ENCODE peak calls at places on chromosomes 11 and 22, in eight cellular contexts. I is heart left ventricle, Z is right lobe of liver, X is gastrocnemius medialis, D is HepG2, O is upper lobe of left lung, L is HCT116, H is IMR-90. A is an unnamed sample.

GRCh38 chr11:35118906-35119305 is 20.1 kb upstream of the CD44 start:
- ATAC-seq in I (no peak), Z (no peak), X (no peak), D (no peak), O (no peak), L (no peak), H (no peak), A (no peak)

GRCh38 chr11:128482092-128482491 is 105.3 kb downstream of the ETS1 start:
- ATAC-seq in I (no peak), Z (no peak), X (no peak), D (no peak), O (no peak), L (no peak), H (no peak), A (no peak)

GRCh38 chr11:60204922-60205321 is 22.0 kb upstream of the MS4A6A start:
- ATAC-seq in I (no peak), Z (no peak), X (no peak), D (no peak), O (no peak), L (no peak), H (no peak), A (no peak)

GRCh38 chr22:50192825-50193204 is 7.1 kb downstream of the TRABD start:
- ATAC-seq in I (no peak), Z (no peak), X (no peak), D (no peak), O (no peak), L (no peak), H (no peak), A (no peak)

GRCh38 chr11:87361891-87362290 is 324.2 kb downstream of the TMEM135 start:
- ATAC-seq in I (no peak), Z (no peak), X (no peak), D (no peak), O (no peak), L (no peak), H (no peak), A (no peak)

GRCh38 chr11:27291954-27292641 is 70.9 kb downstream of the CCDC34 start:
- ATAC-seq in I (no peak), Z (peak), X (no peak), D (peak), O (no peak), L (no peak), H (no peak), A (no peak)

GRCh38 chr22:32255726-32256125 is 579 bp upstream of the SLC5A4 start:
- ATAC-seq in I (no peak), Z (no peak), X (no peak), D (no peak), O (no peak), L (no peak), H (no peak), A (no peak)

GRCh38 chr11:42802211-42802918 is 509.4 kb upstream of the API5 start:
- ATAC-seq in I (no peak), Z (no peak), X (no peak), D (no peak), O (no peak), L (no peak), H (no peak), A (no peak)

GRCh38 chr11:104653011-104653806 is 245.1 kb downstream of the CASP12 start:
- ATAC-seq in I (peak), Z (peak), X (no peak), D (no peak), O (peak), L (no peak), H (no peak), A (no peak)

GRCh38 chr11:70103256-70103975 is 25.3 kb downstream of the ANO1 start:
- ATAC-seq in I (no peak), Z (no peak), X (no peak), D (no peak), O (no peak), L (no peak), H (no peak), A (no peak)

GRCh38 chr11:111542606-111543275 is 2.2 kb downstream of the LAYN start:
- ATAC-seq in I (no peak), Z (no peak), X (no peak), D (no peak), O (no peak), L (no peak), H (no peak), A (no peak)
- TF ChIP-seq CTCF in I (no peak), Z (no peak), X (no peak), D (no peak), O (no peak), L (no peak), H (no peak), A (no peak)

DNA sequence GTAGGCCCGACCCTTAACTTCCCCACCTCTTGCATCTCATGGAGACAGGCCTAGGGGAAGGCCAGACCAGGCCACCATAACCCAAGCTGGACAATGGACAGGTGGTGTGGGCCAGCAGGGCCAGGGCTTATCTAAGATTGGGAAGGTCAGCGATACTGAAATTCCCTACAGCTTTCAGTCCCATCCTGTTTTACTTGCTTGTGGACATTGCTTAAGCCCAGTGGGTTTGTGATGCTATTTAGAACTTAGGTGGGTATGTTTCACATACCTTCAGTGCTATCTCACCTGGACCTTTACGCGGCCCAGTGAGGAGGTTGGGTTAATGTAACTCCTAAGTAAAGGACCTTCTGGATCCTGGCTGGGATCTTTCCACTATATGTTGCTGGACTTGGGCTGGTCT is 1.7 kb downstream of the FADS2 start:
- ATAC-seq in I (no peak), Z (no peak), X (no peak), D (no peak), O (no peak), L (no peak), H (no peak), A (no peak)
- TF ChIP-seq POLR2A in I (no peak), Z (no peak), X (no peak), D (no peak), O (no peak), L (no peak), H (no peak), A (no peak)

DNA sequence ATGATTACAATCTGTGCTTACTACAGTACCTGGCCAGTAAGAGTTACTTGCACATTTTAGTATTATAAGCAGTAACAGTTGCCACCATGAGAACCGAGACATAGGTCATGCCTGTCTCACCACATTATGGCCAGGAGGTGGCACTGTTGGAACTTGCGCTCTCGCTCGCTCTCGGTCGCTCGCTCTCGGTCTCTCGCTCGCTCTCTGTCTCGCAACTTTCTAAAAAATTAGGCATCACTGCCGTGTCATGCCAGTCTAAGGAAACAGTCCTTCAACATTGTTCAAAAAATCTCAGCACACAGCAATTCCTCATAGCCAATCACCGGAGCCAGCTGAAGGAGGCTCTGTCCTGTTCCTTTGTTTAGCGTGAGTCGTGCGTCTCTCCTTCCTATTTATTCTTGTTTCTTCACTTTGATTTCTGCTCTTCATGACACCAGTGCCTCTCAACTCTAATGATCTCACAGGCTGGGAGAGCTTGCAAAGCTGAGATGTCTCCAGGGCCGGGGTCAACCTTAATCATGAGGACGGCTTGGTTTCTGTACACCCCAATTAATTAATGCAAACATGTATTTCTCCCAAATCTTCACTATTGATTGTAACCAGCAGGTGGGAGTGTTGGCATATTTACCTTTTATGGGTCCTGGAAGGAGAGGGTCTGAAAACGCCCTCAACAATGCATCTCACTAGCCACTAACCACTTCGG is 6.3 kb upstream of the ADAMTS8 start:
- ATAC-seq in I (peak), Z (peak), X (peak), D (peak), O (peak), L (peak), H (peak), A (peak)
- TF ChIP-seq CTCF in I (peak), Z (peak), X (peak), D (peak), O (peak), L (peak), H (peak), A (peak)

GRCh38 chr22:22694106-22694505 is 49.7 kb downstream of the GGTLC2 start:
- ATAC-seq in I (no peak), Z (no peak), X (no peak), D (no peak), O (no peak), L (no peak), H (no peak), A (no peak)

GRCh38 chr22:22691055-22691454 is 46.6 kb downstream of the GGTLC2 start:
- ATAC-seq in I (no peak), Z (no peak), X (no peak), D (no peak), O (no peak), L (no peak), H (no peak), A (no peak)

GRCh38 chr22:22691716-22692701 is 47.6 kb downstream of the GGTLC2 start:
- ATAC-seq in I (no peak), Z (peak), X (no peak), D (no peak), O (no peak), L (no peak), H (no peak), A (no peak)

GRCh38 chr22:22693531-22693884 is 49.1 kb downstream of the GGTLC2 start:
- ATAC-seq in I (no peak), Z (peak), X (no peak), D (no peak), O (no peak), L (no peak), H (no peak), A (no peak)

DNA sequence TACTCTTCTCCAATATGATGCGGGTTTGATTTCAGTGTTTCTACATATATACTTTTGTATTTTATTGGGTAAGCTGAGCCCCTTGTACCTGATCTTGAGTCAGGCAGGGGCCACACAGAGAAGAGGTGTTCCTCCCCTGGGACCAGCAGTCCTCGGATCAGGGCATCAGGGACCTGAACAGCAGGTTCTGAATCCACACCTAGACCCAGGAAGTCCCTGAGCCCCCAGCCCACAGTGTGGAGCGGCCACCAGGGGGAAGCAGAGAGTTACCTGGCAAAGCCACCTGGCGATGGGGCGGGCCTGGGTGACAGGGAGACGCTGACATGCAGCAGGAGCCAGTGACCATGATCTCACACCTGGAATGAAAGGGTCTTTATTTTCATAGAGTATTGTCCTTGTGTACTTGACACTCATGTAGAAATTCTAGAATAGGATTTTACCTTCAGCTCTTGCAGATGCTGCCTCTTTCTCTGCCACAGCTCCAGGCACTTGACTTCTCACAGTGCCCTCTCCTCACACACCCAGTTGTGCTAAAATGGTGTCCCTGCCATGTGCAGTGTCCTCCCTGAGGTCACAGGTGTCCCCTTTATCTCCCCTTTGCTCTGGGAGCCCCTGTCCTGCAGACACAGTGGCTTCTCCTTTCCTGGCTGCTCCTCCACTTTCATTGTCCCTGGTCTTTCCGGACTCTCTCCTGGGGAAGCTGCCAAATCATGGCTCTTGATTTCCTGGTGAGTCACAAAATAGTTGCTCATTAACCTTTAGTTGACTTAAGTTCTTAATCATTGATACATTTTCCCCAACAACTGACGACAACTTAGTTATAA is 48.5 kb downstream of the GGTLC2 start:
- ATAC-seq in I (no peak), Z (peak), X (no peak), D (peak), O (no peak), L (peak), H (peak), A (no peak)
- TF ChIP-seq POLR2A in I (no peak), Z (peak), X (no peak), D (no peak), O (no peak), L (no peak), H (no peak), A (no peak)

DNA sequence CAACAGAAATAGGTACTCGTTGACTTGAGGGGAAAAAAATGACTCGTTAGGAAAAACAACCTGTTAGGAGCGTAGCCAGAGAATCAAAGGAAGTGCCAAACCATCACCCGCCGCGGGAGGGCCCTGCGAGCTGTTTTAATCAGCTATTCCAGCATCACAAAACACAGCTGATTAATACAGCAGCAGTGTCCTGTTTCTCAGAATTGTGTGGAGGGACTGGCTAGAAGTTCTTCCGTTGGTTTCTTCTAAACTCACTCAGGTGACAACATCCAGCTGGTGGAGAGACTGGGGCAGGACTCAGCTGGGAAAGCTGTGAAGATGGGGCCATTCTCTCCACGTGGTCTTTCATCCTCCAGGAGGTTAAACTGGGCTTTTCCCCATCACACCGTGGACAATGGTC is 28.0 kb downstream of the HSPA8 start:
- ATAC-seq in I (no peak), Z (no peak), X (no peak), D (peak), O (no peak), L (no peak), H (peak), A (peak)
- TF ChIP-seq CTCF in I (no peak), Z (no peak), X (no peak), D (no peak), O (no peak), L (no peak), H (peak), A (peak)

GRCh38 chr11:118133816-118134215 is 18.8 kb downstream of the SCN4B start:
- ATAC-seq in I (no peak), Z (no peak), X (no peak), D (no peak), O (no peak), L (no peak), H (no peak), A (no peak)
- TF ChIP-seq POLR2A in I (no peak), Z (no peak), X (no peak), D (no peak), O (no peak), L (no peak), H (no peak), A (no peak)

A was measured in gastroesophageal sphincter.